ENCODE peak calls at places on chromosomes 4 and X, in ten cellular contexts. One of them, this sample, is unnamed.

GRCh38 chrX:76428243-76429130 is 977 bp downstream of the MAGEE1 start:
- DNase-seq in coronary artery: peak
- DNase-seq in fibroblast of lung: no peak
- DNase-seq in omental fat pad: no peak
- DNase-seq in left lung: peak
- DNase-seq in WTC11: peak
- DNase-seq in fibroblast of the aortic adventitia: no peak
- DNase-seq in heart right ventricle: no peak
- DNase-seq in esophagus squamous epithelium: no peak
- DNase-seq in lower lobe of right lung: peak
- DNase-seq in this sample: no peak

GRCh38 chr4:97330915-97331314 is 812.4 kb downstream of the STPG2 start:
- DNase-seq in coronary artery: no peak
- DNase-seq in omental fat pad: no peak
- DNase-seq in WTC11: no peak
- DNase-seq in lower lobe of right lung: no peak
- DNase-seq in fibroblast of the aortic adventitia: no peak
- DNase-seq in heart right ventricle: no peak
- DNase-seq in fibroblast of lung: no peak
- DNase-seq in esophagus squamous epithelium: no peak
- DNase-seq in left lung: no peak
- DNase-seq in this sample: no peak

GRCh38 chr4:56007154-56007553 is 58.4 kb downstream of the CEP135 start:
- DNase-seq in left lung: no peak
- DNase-seq in heart right ventricle: no peak
- DNase-seq in fibroblast of lung: no peak
- DNase-seq in esophagus squamous epithelium: no peak
- DNase-seq in fibroblast of the aortic adventitia: no peak
- DNase-seq in omental fat pad: no peak
- DNase-seq in coronary artery: no peak
- DNase-seq in WTC11: peak
- DNase-seq in lower lobe of right lung: no peak
- DNase-seq in this sample: no peak

GRCh38 chr4:10116625-10117423 is at the start of gene WDR1:
- DNase-seq in omental fat pad: peak
- DNase-seq in esophagus squamous epithelium: peak
- DNase-seq in coronary artery: peak
- DNase-seq in WTC11: peak
- DNase-seq in heart right ventricle: peak
- DNase-seq in lower lobe of right lung: peak
- DNase-seq in left lung: peak
- DNase-seq in fibroblast of lung: peak
- DNase-seq in fibroblast of the aortic adventitia: peak
- DNase-seq in this sample: peak

GRCh38 chrX:8820910-8821527 is 19.8 kb upstream of the FAM9A start:
- DNase-seq in coronary artery: no peak
- DNase-seq in heart right ventricle: no peak
- DNase-seq in omental fat pad: no peak
- DNase-seq in fibroblast of the aortic adventitia: no peak
- DNase-seq in esophagus squamous epithelium: no peak
- DNase-seq in fibroblast of lung: peak
- DNase-seq in WTC11: peak
- DNase-seq in left lung: no peak
- DNase-seq in lower lobe of right lung: no peak
- DNase-seq in this sample: peak

GRCh38 chrX:114152130-114152529 is 431.8 kb upstream of the HTR2C start:
- DNase-seq in WTC11: no peak
- DNase-seq in fibroblast of the aortic adventitia: peak
- DNase-seq in omental fat pad: no peak
- DNase-seq in heart right ventricle: no peak
- DNase-seq in esophagus squamous epithelium: no peak
- DNase-seq in left lung: no peak
- DNase-seq in coronary artery: no peak
- DNase-seq in fibroblast of lung: peak
- DNase-seq in lower lobe of right lung: no peak
- DNase-seq in this sample: peak

GRCh38 chr4:61531188-61531587 is 331.1 kb downstream of the ADGRL3 start:
- DNase-seq in fibroblast of the aortic adventitia: no peak
- DNase-seq in heart right ventricle: no peak
- DNase-seq in esophagus squamous epithelium: no peak
- DNase-seq in omental fat pad: no peak
- DNase-seq in lower lobe of right lung: no peak
- DNase-seq in coronary artery: no peak
- DNase-seq in left lung: no peak
- DNase-seq in fibroblast of lung: no peak
- DNase-seq in WTC11: no peak
- DNase-seq in this sample: no peak

GRCh38 chrX:106177106-106177981 is 9.2 kb downstream of the PWWP3B start:
- DNase-seq in left lung: peak
- DNase-seq in esophagus squamous epithelium: no peak
- DNase-seq in fibroblast of the aortic adventitia: no peak
- DNase-seq in omental fat pad: no peak
- DNase-seq in heart right ventricle: peak
- DNase-seq in coronary artery: no peak
- DNase-seq in WTC11: peak
- DNase-seq in fibroblast of lung: peak
- DNase-seq in lower lobe of right lung: no peak
- DNase-seq in this sample: peak

GRCh38 chr4:160213377-160213776 is 1110.5 kb downstream of the RAPGEF2 start:
- DNase-seq in fibroblast of the aortic adventitia: no peak
- DNase-seq in fibroblast of lung: no peak
- DNase-seq in omental fat pad: no peak
- DNase-seq in heart right ventricle: no peak
- DNase-seq in left lung: no peak
- DNase-seq in WTC11: no peak
- DNase-seq in lower lobe of right lung: no peak
- DNase-seq in coronary artery: no peak
- DNase-seq in esophagus squamous epithelium: no peak
- DNase-seq in this sample: no peak

GRCh38 chrX:26208012-26208411 is 8.0 kb upstream of the MAGEB5 start:
- DNase-seq in heart right ventricle: no peak
- DNase-seq in coronary artery: no peak
- DNase-seq in lower lobe of right lung: no peak
- DNase-seq in fibroblast of lung: no peak
- DNase-seq in left lung: no peak
- DNase-seq in esophagus squamous epithelium: no peak
- DNase-seq in fibroblast of the aortic adventitia: no peak
- DNase-seq in WTC11: no peak
- DNase-seq in omental fat pad: no peak
- DNase-seq in this sample: no peak

GRCh38 chr4:153211986-153212720 is 7.9 kb downstream of the TRIM2 start:
- DNase-seq in heart right ventricle: no peak
- DNase-seq in esophagus squamous epithelium: no peak
- DNase-seq in left lung: no peak
- DNase-seq in omental fat pad: no peak
- DNase-seq in fibroblast of lung: peak
- DNase-seq in coronary artery: no peak
- DNase-seq in WTC11: no peak
- DNase-seq in lower lobe of right lung: no peak
- DNase-seq in fibroblast of the aortic adventitia: peak
- DNase-seq in this sample: peak

GRCh38 chrX:134948333-134949241 is 42.2 kb upstream of the SMIM10 start:
- DNase-seq in WTC11: no peak
- DNase-seq in coronary artery: no peak
- DNase-seq in lower lobe of right lung: no peak
- DNase-seq in left lung: no peak
- DNase-seq in esophagus squamous epithelium: no peak
- DNase-seq in fibroblast of lung: peak
- DNase-seq in fibroblast of the aortic adventitia: peak
- DNase-seq in heart right ventricle: no peak
- DNase-seq in omental fat pad: no peak
- DNase-seq in this sample: peak

GRCh38 chr4:6175426-6175825 is 24.9 kb downstream of the JAKMIP1 start:
- DNase-seq in coronary artery: no peak
- DNase-seq in heart right ventricle: no peak
- DNase-seq in lower lobe of right lung: peak
- DNase-seq in fibroblast of the aortic adventitia: no peak
- DNase-seq in omental fat pad: no peak
- DNase-seq in fibroblast of lung: no peak
- DNase-seq in WTC11: no peak
- DNase-seq in esophagus squamous epithelium: no peak
- DNase-seq in left lung: no peak
- DNase-seq in this sample: no peak

GRCh38 chr4:176277162-176277904 is 8.3 kb upstream of the ASB5 start:
- DNase-seq in lower lobe of right lung: peak
- DNase-seq in fibroblast of the aortic adventitia: peak
- DNase-seq in esophagus squamous epithelium: no peak
- DNase-seq in omental fat pad: no peak
- DNase-seq in heart right ventricle: peak
- DNase-seq in left lung: no peak
- DNase-seq in fibroblast of lung: peak
- DNase-seq in coronary artery: no peak
- DNase-seq in WTC11: peak
- DNase-seq in this sample: peak

GRCh38 chr4:71487324-71487677 is 148.5 kb downstream of the SLC4A4 start:
- DNase-seq in esophagus squamous epithelium: no peak
- DNase-seq in heart right ventricle: no peak
- DNase-seq in left lung: no peak
- DNase-seq in omental fat pad: no peak
- DNase-seq in coronary artery: no peak
- DNase-seq in fibroblast of the aortic adventitia: no peak
- DNase-seq in fibroblast of lung: no peak
- DNase-seq in WTC11: no peak
- DNase-seq in lower lobe of right lung: no peak
- DNase-seq in this sample: no peak

GRCh38 chr4:81452452-81453011 is 19.2 kb downstream of the RASGEF1B start:
- DNase-seq in fibroblast of the aortic adventitia: no peak
- DNase-seq in omental fat pad: no peak
- DNase-seq in left lung: no peak
- DNase-seq in lower lobe of right lung: no peak
- DNase-seq in WTC11: no peak
- DNase-seq in heart right ventricle: no peak
- DNase-seq in esophagus squamous epithelium: no peak
- DNase-seq in fibroblast of lung: no peak
- DNase-seq in coronary artery: no peak
- DNase-seq in this sample: peak
- TF ChIP-seq CTCF in fibroblast of the aortic adventitia: no peak
- TF ChIP-seq CTCF in omental fat pad: no peak
- TF ChIP-seq CTCF in left lung: no peak
- TF ChIP-seq CTCF in lower lobe of right lung: no peak
- TF ChIP-seq CTCF in WTC11: no peak
- TF ChIP-seq CTCF in heart right ventricle: no peak
- TF ChIP-seq CTCF in esophagus squamous epithelium: no peak
- TF ChIP-seq CTCF in fibroblast of lung: no peak
- TF ChIP-seq CTCF in coronary artery: no peak
- TF ChIP-seq CTCF in this sample: no peak

GRCh38 chr4:1856920-1857699 is 1.2 kb upstream of the LETM1 start:
- DNase-seq in esophagus squamous epithelium: no peak
- DNase-seq in coronary artery: no peak
- DNase-seq in heart right ventricle: no peak
- DNase-seq in lower lobe of right lung: no peak
- DNase-seq in fibroblast of the aortic adventitia: peak
- DNase-seq in left lung: no peak
- DNase-seq in omental fat pad: no peak
- DNase-seq in fibroblast of lung: no peak
- DNase-seq in WTC11: peak
- DNase-seq in this sample: no peak

GRCh38 chr4:1854752-1855151 is 1.2 kb downstream of the LETM1 start:
- DNase-seq in fibroblast of lung: no peak
- DNase-seq in left lung: no peak
- DNase-seq in heart right ventricle: no peak
- DNase-seq in fibroblast of the aortic adventitia: no peak
- DNase-seq in lower lobe of right lung: no peak
- DNase-seq in esophagus squamous epithelium: no peak
- DNase-seq in coronary artery: no peak
- DNase-seq in WTC11: no peak
- DNase-seq in omental fat pad: no peak
- DNase-seq in this sample: no peak

GRCh38 chr4:1855334-1856070 is 454 bp downstream of the LETM1 start:
- DNase-seq in fibroblast of lung: no peak
- DNase-seq in fibroblast of the aortic adventitia: no peak
- DNase-seq in esophagus squamous epithelium: no peak
- DNase-seq in coronary artery: no peak
- DNase-seq in omental fat pad: no peak
- DNase-seq in left lung: peak
- DNase-seq in heart right ventricle: no peak
- DNase-seq in WTC11: no peak
- DNase-seq in lower lobe of right lung: peak
- DNase-seq in this sample: peak

GRCh38 chr4:1857931-1858330 is 2.0 kb upstream of the LETM1 start:
- DNase-seq in heart right ventricle: no peak
- DNase-seq in esophagus squamous epithelium: no peak
- DNase-seq in fibroblast of lung: no peak
- DNase-seq in WTC11: no peak
- DNase-seq in omental fat pad: no peak
- DNase-seq in fibroblast of the aortic adventitia: no peak
- DNase-seq in coronary artery: no peak
- DNase-seq in left lung: no peak
- DNase-seq in lower lobe of right lung: no peak
- DNase-seq in this sample: no peak

GRCh38 chr4:1856071-1856919 is at the start of gene LETM1:
- DNase-seq in fibroblast of lung: peak
- DNase-seq in WTC11: peak
- DNase-seq in esophagus squamous epithelium: peak
- DNase-seq in coronary artery: peak
- DNase-seq in heart right ventricle: peak
- DNase-seq in fibroblast of the aortic adventitia: peak
- DNase-seq in omental fat pad: peak
- DNase-seq in lower lobe of right lung: peak
- DNase-seq in left lung: peak
- DNase-seq in this sample: peak
- TF ChIP-seq CTCF in fibroblast of lung: no peak
- TF ChIP-seq CTCF in WTC11: no peak
- TF ChIP-seq CTCF in esophagus squamous epithelium: no peak
- TF ChIP-seq CTCF in coronary artery: no peak
- TF ChIP-seq CTCF in heart right ventricle: no peak
- TF ChIP-seq CTCF in fibroblast of the aortic adventitia: no peak
- TF ChIP-seq CTCF in omental fat pad: no peak
- TF ChIP-seq CTCF in lower lobe of right lung: peak
- TF ChIP-seq CTCF in left lung: no peak
- TF ChIP-seq CTCF in this sample: no peak

DNA sequence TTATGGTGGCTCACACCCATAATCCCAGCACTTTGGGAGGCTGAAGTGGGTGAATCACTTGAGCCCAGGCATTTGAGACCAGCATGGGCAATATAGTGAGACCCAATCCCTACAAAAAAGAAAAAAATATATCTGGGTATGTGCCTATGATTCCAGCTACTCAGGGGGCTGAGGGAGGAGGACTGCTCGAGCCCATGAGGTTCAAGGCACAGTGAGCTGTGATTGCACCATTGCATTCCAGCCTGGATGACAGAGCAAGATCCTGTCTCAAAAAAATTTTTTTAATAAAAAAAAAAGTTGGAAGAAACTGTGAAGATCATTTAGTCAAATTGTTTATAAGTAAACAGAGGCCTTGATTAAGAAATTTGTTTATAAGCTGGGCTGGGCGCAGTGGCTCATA is 39.7 kb downstream of the KLHL8 start:
- DNase-seq in fibroblast of lung: no peak
- DNase-seq in left lung: no peak
- DNase-seq in lower lobe of right lung: no peak
- DNase-seq in fibroblast of the aortic adventitia: peak
- DNase-seq in omental fat pad: no peak
- DNase-seq in coronary artery: no peak
- DNase-seq in WTC11: no peak
- DNase-seq in heart right ventricle: no peak
- DNase-seq in esophagus squamous epithelium: no peak
- DNase-seq in this sample: no peak
- TF ChIP-seq CTCF in fibroblast of lung: no peak
- TF ChIP-seq CTCF in left lung: no peak
- TF ChIP-seq CTCF in lower lobe of right lung: no peak
- TF ChIP-seq CTCF in fibroblast of the aortic adventitia: no peak
- TF ChIP-seq CTCF in omental fat pad: no peak
- TF ChIP-seq CTCF in coronary artery: no peak
- TF ChIP-seq CTCF in WTC11: no peak
- TF ChIP-seq CTCF in heart right ventricle: no peak
- TF ChIP-seq CTCF in esophagus squamous epithelium: no peak
- TF ChIP-seq CTCF in this sample: no peak

GRCh38 chr4:121112530-121112929 is 40.2 kb upstream of the NDNF start:
- DNase-seq in fibroblast of lung: peak
- DNase-seq in left lung: no peak
- DNase-seq in heart right ventricle: no peak
- DNase-seq in coronary artery: no peak
- DNase-seq in fibroblast of the aortic adventitia: no peak
- DNase-seq in omental fat pad: no peak
- DNase-seq in lower lobe of right lung: no peak
- DNase-seq in WTC11: no peak
- DNase-seq in esophagus squamous epithelium: no peak
- DNase-seq in this sample: no peak
- TF ChIP-seq CTCF in fibroblast of lung: peak
- TF ChIP-seq CTCF in left lung: peak
- TF ChIP-seq CTCF in heart right ventricle: peak
- TF ChIP-seq CTCF in coronary artery: peak
- TF ChIP-seq CTCF in fibroblast of the aortic adventitia: peak
- TF ChIP-seq CTCF in omental fat pad: no peak
- TF ChIP-seq CTCF in lower lobe of right lung: peak
- TF ChIP-seq CTCF in WTC11: no peak
- TF ChIP-seq CTCF in esophagus squamous epithelium: peak
- TF ChIP-seq CTCF in this sample: no peak

This sample was measured in epithelial cell of esophagus.